ENCODE peak calls at places on chromosomes 1 and 21, in nine cellular contexts. C is HCT116, Q is hepatocyte, M is GM23248, L is OCI-LY7, H is MM.1S, Z is SK-N-SH, T is PC-3, A is neural progenitor cell. P is an unnamed sample.

GRCh38 chr21:46108827-46109226 is 10.9 kb downstream of the COL6A2 start:
- DNase-seq in Z (no peak), C (no peak), Q (no peak), T (no peak), H (no peak), M (no peak), L (no peak), A (no peak), P (no peak)

GRCh38 chr1:21724570-21724969 is 55.4 kb upstream of the RAP1GAP start:
- DNase-seq in L (no peak), A (no peak), Q (no peak), T (no peak), C (no peak), M (no peak), H (no peak), Z (no peak), P (no peak)

GRCh38 chr1:2056955-2057590 is 6.9 kb downstream of the PRKCZ start:
- DNase-seq in L (no peak), T (no peak), C (no peak), Q (no peak), A (no peak), Z (no peak), M (no peak), H (no peak), P (no peak)

GRCh38 chr1:64033667-64034215 is 169.7 kb upstream of the UBE2U start:
- DNase-seq in A (no peak), Q (no peak), H (no peak), C (no peak), T (no peak), L (no peak), Z (no peak), M (peak; percentile 63), P (no peak)

GRCh38 chr1:182580736-182581135 is 8.3 kb downstream of the RNASEL start:
- DNase-seq in A (peak; percentile 40), Q (no peak), L (no peak), Z (no peak), M (no peak), C (no peak), H (no peak), T (no peak), P (no peak)

GRCh38 chr1:239348635-239349353 is 37.6 kb upstream of the CHRM3 start:
- DNase-seq in M (no peak), Z (no peak), C (no peak), H (no peak), A (no peak), L (no peak), T (no peak), Q (no peak), P (no peak)

GRCh38 chr1:110292327-110292741 is 46.8 kb upstream of the RBM15 start:
- DNase-seq in L (no peak), Z (no peak), M (peak; percentile 81), H (no peak), Q (peak; percentile 22), A (no peak), C (no peak), T (peak; percentile 75), P (no peak)

GRCh38 chr1:75438355-75438754 is 172.6 kb downstream of the SLC44A5 start:
- DNase-seq in L (no peak), C (no peak), M (no peak), A (no peak), H (peak; percentile 60), Z (no peak), T (no peak), Q (no peak), P (no peak)

GRCh38 chr1:172697463-172698100 is 38.7 kb downstream of the FASLG start:
- DNase-seq in Q (no peak), L (peak; percentile 4), A (no peak), Z (no peak), H (no peak), T (no peak), M (no peak), C (no peak), P (no peak)

GRCh38 chr1:93448983-93449805 is 1.3 kb downstream of the FNBP1L start:
- DNase-seq in T (peak; percentile 58), H (no peak), C (no peak), Q (peak; percentile 79), M (peak; percentile 76), L (no peak), A (peak; percentile 60), Z (peak; percentile 44), P (peak; percentile 84)

GRCh38 chr1:227192163-227192562 is 126.1 kb downstream of the CDC42BPA start:
- DNase-seq in H (peak; percentile 99), Q (peak; percentile 17), M (peak; percentile 97), C (no peak), Z (no peak), T (peak; percentile 99), A (no peak), L (no peak), P (peak; percentile 45)

GRCh38 chr1:10117865-10118264 is 85.1 kb downstream of the UBE4B start:
- DNase-seq in Q (no peak), A (no peak), H (no peak), T (no peak), Z (no peak), C (no peak), M (no peak), L (no peak), P (no peak)

GRCh38 chr1:155178441-155179106 is 4.9 kb downstream of the TRIM46 start:
- DNase-seq in A (no peak), Q (peak; percentile 4), M (no peak), Z (no peak), H (no peak), T (no peak), L (no peak), C (no peak), P (no peak)

GRCh38 chr1:911875-912739 is 11.6 kb upstream of the SAMD11 start:
- DNase-seq in A (peak; percentile 1), C (no peak), Z (peak; percentile 15), L (no peak), T (no peak), H (no peak), Q (peak; percentile 4), M (no peak), P (no peak)

GRCh38 chr1:188615321-188615720 is 1786.6 kb downstream of the PLA2G4A start:
- DNase-seq in T (no peak), H (no peak), Z (no peak), C (no peak), Q (no peak), L (no peak), A (no peak), M (no peak), P (no peak)

GRCh38 chr1:245205864-245206263 is 51.1 kb downstream of the KIF26B start:
- DNase-seq in Q (peak; percentile 64), M (no peak), A (no peak), C (no peak), H (no peak), T (no peak), L (no peak), Z (no peak), P (no peak)

GRCh38 chr1:37890378-37891014 is 31.1 kb upstream of the MTF1 start:
- DNase-seq in A (peak; percentile 46), C (peak; percentile 23), T (peak; percentile 72), Z (peak; percentile 56), H (no peak), Q (peak; percentile 58), L (peak; percentile 75), M (peak; percentile 60), P (peak; percentile 66)

GRCh38 chr1:109761227-109762038 is 2.3 kb downstream of the EPS8L3 start:
- DNase-seq in C (no peak), L (no peak), M (no peak), Q (no peak), H (no peak), T (no peak), Z (peak; percentile 28), A (no peak), P (no peak)

GRCh38 chr1:55490556-55490955 is 275.4 kb upstream of the USP24 start:
- DNase-seq in T (peak; percentile 28), M (peak; percentile 37), A (no peak), C (no peak), H (no peak), L (no peak), Z (no peak), Q (no peak), P (no peak)

GRCh38 chr1:181508486-181509165 is 25.3 kb downstream of the CACNA1E start:
- DNase-seq in Z (no peak), T (no peak), L (no peak), Q (no peak), H (no peak), A (no peak), M (peak; percentile 62), C (no peak), P (no peak)

GRCh38 chr1:193850745-193851144 is 664.3 kb upstream of the B3GALT2 start:
- DNase-seq in A (no peak), M (no peak), Q (no peak), C (no peak), L (no peak), H (no peak), Z (no peak), T (no peak), P (no peak)

GRCh38 chr1:221543529-221544120 is 198.3 kb downstream of the DUSP10 start:
- DNase-seq in T (peak; percentile 60), M (peak; percentile 70), C (peak; percentile 2), H (no peak), A (peak; percentile 23), Z (peak; percentile 21), Q (peak; percentile 29), L (no peak), P (peak; percentile 58)
- TF ChIP-seq EZH2phosphoT487 in T (no peak), M (no peak), C (no peak), H (no peak), A (no peak), Z (no peak), Q (no peak), L (no peak), P (no peak)

GRCh38 chr21:37647781-37648180 is 268.5 kb downstream of the KCNJ6 start:
- DNase-seq in C (no peak), L (no peak), M (no peak), T (no peak), A (no peak), Z (no peak), H (no peak), Q (no peak), P (no peak)
- TF ChIP-seq EZH2phosphoT487 in C (no peak), L (no peak), M (no peak), T (no peak), A (no peak), Z (no peak), H (no peak), Q (no peak), P (no peak)

GRCh38 chr1:225319951-225320350 is 107.9 kb downstream of the LBR start:
- DNase-seq in L (no peak), Q (no peak), Z (no peak), A (no peak), C (no peak), H (no peak), M (peak; percentile 28), T (peak; percentile 67), P (no peak)

GRCh38 chr1:225321784-225322183 is 106.1 kb downstream of the LBR start:
- DNase-seq in M (no peak), L (no peak), Q (no peak), A (no peak), H (no peak), T (no peak), Z (no peak), C (no peak), P (no peak)

GRCh38 chr1:225318706-225319575 is 108.9 kb downstream of the LBR start:
- DNase-seq in L (peak; percentile 66), A (peak; percentile 66), H (peak; percentile 65), M (peak; percentile 54), C (peak; percentile 36), Q (peak; percentile 70), Z (peak; percentile 42), T (peak; percentile 86), P (peak; percentile 83)
- TF ChIP-seq EZH2phosphoT487 in L (no peak), A (no peak), H (no peak), M (no peak), C (no peak), Q (no peak), Z (no peak), T (no peak), P (no peak)

GRCh38 chr21:42038826-42039425 is 28.8 kb upstream of the ZBTB21 start:
- DNase-seq in Q (no peak), Z (no peak), T (no peak), C (no peak), M (peak; percentile 55), H (no peak), L (no peak), A (no peak), P (no peak)
- TF ChIP-seq EZH2phosphoT487 in Q (no peak), Z (no peak), T (no peak), C (no peak), M (no peak), H (no peak), L (no peak), A (no peak), P (no peak)